ENCODE peak calls at places on chromosomes 11 and 22, in ten cellular contexts. B is WERI-Rb-1, A is HFF-Myc, C is ovary, G is A549, X is psoas muscle, T is GM13977, Y is cardiac muscle cell, D is hepatocyte, J is fibroblast of mammary gland. N is an unnamed sample.

GRCh38 chr11:78417888-78418583 is 416 bp upstream of the GAB2 start:
- DNase-seq in G (peak), C (peak), Y (peak), D (peak), J (peak), X (peak), T (peak), B (peak), A (no peak), N (peak)

GRCh38 chr11:1831338-1832180 is 3.2 kb upstream of the SYT8 start:
- DNase-seq in J (no peak), C (no peak), A (no peak), D (no peak), Y (no peak), T (no peak), X (no peak), B (no peak), G (no peak), N (no peak)

GRCh38 chr11:47354913-47355282 is 2.4 kb upstream of the MYBPC3 start:
- DNase-seq in C (no peak), A (no peak), B (no peak), J (no peak), T (no peak), G (peak), Y (no peak), D (no peak), X (no peak), N (no peak)

GRCh38 chr22:22552630-22553029 is 6.4 kb downstream of the PRAME start:
- DNase-seq in T (peak), A (no peak), B (peak), C (no peak), X (no peak), Y (no peak), D (no peak), J (no peak), G (no peak), N (peak)

GRCh38 chr22:46057206-46057605 is 80.2 kb upstream of the WNT7B start:
- DNase-seq in T (no peak), X (peak), J (peak), Y (no peak), B (no peak), C (peak), D (no peak), A (no peak), G (no peak), N (no peak)

GRCh38 chr11:46559815-46560214 is 34.0 kb downstream of the AMBRA1 start:
- DNase-seq in D (no peak), A (no peak), T (no peak), C (no peak), Y (no peak), G (no peak), X (no peak), B (no peak), J (no peak), N (no peak)

GRCh38 chr22:20141186-20142077 is 9.4 kb downstream of the CCDC188 start:
- DNase-seq in J (peak), Y (no peak), B (no peak), A (no peak), G (no peak), C (no peak), X (no peak), T (no peak), D (no peak), N (no peak)

GRCh38 chr22:20514658-20515406 is 7.4 kb downstream of the MED15 start:
- DNase-seq in B (no peak), C (no peak), Y (no peak), A (no peak), T (no peak), G (no peak), D (peak), X (peak), J (peak), N (no peak)

GRCh38 chr11:12284321-12285050 is 92.9 kb upstream of the PARVA start:
- DNase-seq in A (peak), C (no peak), D (no peak), B (no peak), J (peak), Y (no peak), X (no peak), G (no peak), T (no peak), N (no peak)

GRCh38 chr22:23752090-23752691 is 1.3 kb upstream of the ZNF70 start:
- DNase-seq in A (no peak), G (no peak), J (no peak), X (no peak), B (no peak), C (peak), Y (no peak), T (peak), D (no peak), N (peak)

GRCh38 chr11:125903753-125904659 is at the start of gene DDX25:
- DNase-seq in C (peak), B (no peak), X (no peak), G (no peak), Y (peak), J (no peak), A (no peak), D (peak), T (peak), N (peak)

GRCh38 chr11:130726234-130726559 is 190.1 kb downstream of the SNX19 start:
- DNase-seq in D (peak), J (peak), B (no peak), T (no peak), G (no peak), C (no peak), A (no peak), Y (no peak), X (peak), N (no peak)

GRCh38 chr11:10371926-10372641 is 67.2 kb downstream of the ADM start:
- DNase-seq in J (no peak), X (no peak), B (no peak), Y (no peak), T (no peak), D (no peak), C (no peak), A (no peak), G (no peak), N (no peak)

GRCh38 chr22:17471901-17472566 is 91.3 kb upstream of the SLC25A18 start:
- DNase-seq in B (no peak), A (no peak), T (no peak), Y (peak), J (no peak), D (no peak), G (no peak), X (no peak), C (no peak), N (no peak)

GRCh38 chr11:70798296-70798695 is 400.0 kb downstream of the CTTN start:
- DNase-seq in T (no peak), J (no peak), X (peak), D (no peak), A (no peak), G (no peak), C (no peak), Y (no peak), B (no peak), N (no peak)

GRCh38 chr11:70802185-70802584 is 403.9 kb downstream of the CTTN start:
- DNase-seq in J (no peak), A (no peak), B (no peak), D (no peak), X (no peak), C (no peak), Y (no peak), G (no peak), T (no peak), N (no peak)

GRCh38 chr11:70790671-70791300 is 392.5 kb downstream of the CTTN start:
- DNase-seq in J (no peak), T (no peak), B (peak), X (peak), Y (no peak), G (no peak), A (no peak), C (no peak), D (no peak), N (no peak)

GRCh38 chr11:70799386-70799785 is 401.1 kb downstream of the CTTN start:
- DNase-seq in A (no peak), Y (no peak), B (no peak), X (no peak), G (no peak), D (no peak), T (no peak), C (no peak), J (peak), N (no peak)

DNA sequence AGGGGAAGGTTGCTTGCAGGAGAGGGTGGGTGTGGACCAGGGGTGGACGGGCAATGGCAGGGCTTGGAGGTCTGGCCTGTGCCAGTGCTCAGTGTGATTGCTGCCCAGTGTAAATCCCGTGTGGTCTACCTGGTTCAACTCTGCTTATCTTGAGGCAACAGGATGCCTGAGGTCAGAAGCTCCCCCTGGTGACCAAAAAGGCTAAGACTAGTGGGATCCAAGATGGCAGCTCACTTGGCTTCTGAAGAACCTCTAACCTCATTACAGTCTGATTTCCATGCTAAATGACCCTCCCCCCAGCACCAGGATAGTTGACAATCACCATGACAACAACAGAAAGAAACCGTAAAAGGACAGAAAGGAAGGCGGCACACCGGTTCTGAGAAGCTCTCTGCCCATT is 398.3 kb downstream of the CTTN start:
- DNase-seq in G (no peak), B (peak), T (no peak), Y (no peak), X (no peak), A (no peak), C (no peak), J (no peak), D (no peak), N (no peak)
- TF ChIP-seq CTCF in G (no peak), B (peak), T (peak), Y (no peak), X (no peak), A (peak), C (no peak), J (peak), D (no peak), N (no peak)

GRCh38 chr11:779120-779954 is 2.0 kb upstream of the GATD1 start:
- DNase-seq in T (no peak), J (no peak), B (no peak), A (no peak), C (no peak), D (no peak), Y (no peak), X (no peak), G (no peak), N (no peak)
- TF ChIP-seq CTCF in T (no peak), J (no peak), B (peak), A (no peak), C (no peak), D (no peak), Y (no peak), X (no peak), G (no peak), N (no peak)

GRCh38 chr22:48490513-48491411 is 1336.9 kb downstream of the BRD1 start:
- DNase-seq in Y (no peak), G (peak), D (peak), C (no peak), A (no peak), B (no peak), J (no peak), X (no peak), T (peak), N (peak)
- TF ChIP-seq CTCF in Y (no peak), G (no peak), D (no peak), C (no peak), A (no peak), B (no peak), J (no peak), X (no peak), T (no peak), N (no peak)

GRCh38 chr22:50628543-50629134 is 687 bp upstream of the ARSA start:
- DNase-seq in X (no peak), A (no peak), B (no peak), D (no peak), C (no peak), T (no peak), G (no peak), J (no peak), Y (no peak), N (no peak)

GRCh38 chr22:50627452-50627913 is 469 bp downstream of the ARSA start:
- DNase-seq in A (no peak), D (no peak), C (no peak), X (no peak), G (no peak), B (no peak), T (no peak), J (no peak), Y (peak), N (peak)

GRCh38 chr22:50626856-50627451 is 998 bp downstream of the ARSA start:
- DNase-seq in X (peak), G (no peak), J (no peak), T (no peak), A (no peak), Y (no peak), B (no peak), D (peak), C (peak), N (no peak)

GRCh38 chr22:50626314-50626855 is 1.6 kb downstream of the ARSA start:
- DNase-seq in G (no peak), D (peak), X (no peak), B (no peak), J (no peak), T (no peak), Y (no peak), C (no peak), A (no peak), N (no peak)

DNA sequence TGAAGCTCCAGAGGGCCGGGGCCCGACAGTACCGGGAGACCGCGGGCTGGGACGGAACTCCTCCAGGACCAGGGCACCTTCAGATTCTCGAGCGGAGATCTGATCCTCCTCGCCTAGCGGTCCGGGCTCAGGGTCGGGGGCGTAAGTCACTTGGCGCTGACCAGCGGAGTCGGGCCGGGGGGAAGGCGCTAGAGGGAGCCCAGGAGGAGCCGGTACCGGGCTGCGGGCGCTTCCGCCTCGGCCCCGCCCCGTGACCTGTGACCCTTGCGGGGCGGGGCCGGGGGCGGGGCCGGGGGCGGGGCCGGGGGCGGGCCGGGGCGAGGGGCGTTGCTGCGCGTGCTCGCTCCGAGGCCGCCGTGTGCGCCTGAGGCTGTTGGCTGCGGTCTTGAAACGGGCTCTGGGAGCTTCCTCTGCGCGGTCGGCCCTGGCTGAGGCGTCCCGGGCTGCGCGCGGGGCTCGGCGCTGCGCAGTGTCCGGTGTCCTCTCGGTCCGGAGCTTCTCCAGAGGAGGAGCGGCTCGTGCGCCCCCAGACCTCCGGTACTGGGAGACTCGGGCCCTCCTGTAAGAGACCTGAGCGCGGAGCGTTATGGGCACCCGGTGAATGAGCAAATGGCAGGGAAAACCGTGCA is at the start of gene ARSA:
- DNase-seq in A (no peak), X (peak), B (peak), G (no peak), C (peak), Y (peak), J (peak), T (peak), D (peak), N (peak)
- TF ChIP-seq CTCF in A (peak), X (peak), B (peak), G (peak), C (peak), Y (peak), J (no peak), T (peak), D (peak), N (peak)

DNA sequence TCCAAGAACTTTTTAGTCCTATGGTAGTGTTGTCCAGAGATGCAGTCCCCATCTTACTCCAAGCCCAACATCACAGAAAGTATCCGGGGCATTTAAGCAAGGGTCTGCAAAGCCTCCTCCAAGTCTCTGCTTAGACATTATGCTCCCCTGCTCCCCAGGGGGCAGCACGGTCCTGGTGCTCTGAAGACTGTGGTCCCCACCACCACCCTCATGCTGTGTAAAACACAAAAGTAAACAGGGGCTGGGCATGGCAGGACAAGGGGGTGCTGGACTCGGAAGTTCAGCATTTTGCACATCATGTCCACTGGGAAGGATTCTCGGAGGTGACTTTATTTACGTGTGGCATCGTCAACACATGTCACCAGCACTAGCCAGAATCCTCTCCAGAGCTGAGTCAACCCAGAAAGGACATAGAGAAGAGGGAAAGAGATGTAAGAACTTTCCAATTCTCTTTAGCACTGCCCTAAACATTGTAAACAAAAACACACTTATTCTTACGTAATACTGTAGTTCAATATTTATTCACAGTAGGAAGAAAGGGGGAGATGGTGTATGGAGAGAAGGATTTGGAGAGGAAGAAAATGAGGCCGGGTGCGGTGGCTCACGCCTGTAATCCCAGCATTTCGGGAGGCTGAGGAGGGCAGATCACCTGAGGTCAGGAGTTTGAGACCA is 37.7 kb downstream of the TCIRG1 start:
- DNase-seq in A (no peak), B (peak), D (no peak), T (no peak), Y (peak), C (no peak), X (no peak), J (no peak), G (no peak), N (no peak)
- TF ChIP-seq CTCF in A (peak), B (peak), D (peak), T (peak), Y (peak), C (no peak), X (no peak), J (no peak), G (peak), N (no peak)

DNA sequence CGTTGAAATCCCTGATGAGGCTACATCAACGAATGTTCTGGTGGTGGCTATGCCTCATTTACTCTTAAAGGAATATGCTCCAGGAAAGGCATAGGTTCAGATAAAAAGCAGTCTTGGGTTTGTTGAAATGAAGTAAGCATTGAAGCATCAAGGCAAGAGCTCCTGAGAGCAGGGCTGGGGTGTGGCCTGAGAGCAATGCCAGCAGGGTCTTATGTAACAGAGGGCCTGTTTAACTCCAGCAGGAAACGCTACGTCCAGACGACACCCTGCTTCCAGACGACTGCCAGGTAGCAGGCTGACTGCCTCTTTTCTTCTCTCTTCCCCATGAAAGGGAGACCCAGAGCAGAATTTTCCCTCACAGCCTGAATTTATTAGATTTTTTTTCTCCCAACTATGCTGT is 127.1 kb upstream of the SLC5A12 start:
- DNase-seq in T (no peak), J (no peak), C (no peak), D (peak), Y (no peak), G (no peak), A (no peak), B (no peak), X (peak), N (no peak)
- TF ChIP-seq CTCF in T (no peak), J (no peak), C (no peak), D (no peak), Y (no peak), G (no peak), A (no peak), B (no peak), X (no peak), N (no peak)